ENCODE peak calls at places on chromosome 11, in ten cellular contexts. T is activated CD4-positive, alpha-beta T cell treated with anti-CD3 and anti-CD28 coated beads, Interleukin-2, amount 50 U/mL, for 4 hours; K is HTR-8/SVneo; E is endothelial cell; L is Daoy; V is cardiac fibroblast; A is ecto neural progenitor cell; Z is caudate nucleus; O is thoracic aorta; S is prostate gland. F is an unnamed sample.

GRCh38 chr11:118437736-118438125 is 1.4 kb downstream of the KMT2A start:
- DNase-seq in T (no peak), K (no peak), E (peak; percentile 47), L (peak; percentile 23), V (no peak), A (peak; percentile 66), Z (peak; percentile 73), O (no peak), S (peak; percentile 15), F (no peak)

GRCh38 chr11:58301576-58301975 is 33.5 kb upstream of the OR10W1 start:
- DNase-seq in T (no peak), K (no peak), E (no peak), L (no peak), V (no peak), A (no peak), Z (no peak), O (no peak), S (no peak), F (no peak)

GRCh38 chr11:38384568-38384967 is 1786.5 kb upstream of the RAG2 start:
- DNase-seq in T (no peak), K (peak; percentile 3), E (no peak), L (no peak), V (no peak), A (no peak), Z (no peak), O (no peak), S (no peak), F (no peak)

GRCh38 chr11:65489706-65490310 is 9.0 kb upstream of the MALAT1 start:
- DNase-seq in T (no peak), K (no peak), E (no peak), L (no peak), V (peak; percentile 71), A (peak; percentile 70), Z (no peak), O (no peak), S (no peak), F (no peak)

GRCh38 chr11:29184939-29185890 is 831.6 kb downstream of the KCNA4 start:
- DNase-seq in T (no peak), K (peak; percentile 43), E (no peak), L (peak; percentile 87), V (peak; percentile 95), A (no peak), Z (no peak), O (no peak), S (no peak), F (no peak)

GRCh38 chr11:134613646-134614045 is 201.6 kb upstream of the B3GAT1 start:
- DNase-seq in T (no peak), K (no peak), E (no peak), L (no peak), V (no peak), A (peak; percentile 37), Z (no peak), O (no peak), S (no peak), F (no peak)

GRCh38 chr11:108324587-108324986 is 101.7 kb downstream of the ATM start:
- DNase-seq in T (no peak), K (peak; percentile 9), E (no peak), L (peak; percentile 5), V (peak; percentile 26), A (no peak), Z (no peak), O (no peak), S (no peak), F (no peak)

GRCh38 chr11:926341-926916 is 759 bp downstream of the AP2A2 start:
- DNase-seq in T (no peak), K (peak; percentile 77), E (peak; percentile 45), L (peak; percentile 51), V (peak; percentile 69), A (no peak), Z (no peak), O (no peak), S (peak; percentile 33), F (peak; percentile 28)

GRCh38 chr11:29343465-29344333 is 673.1 kb downstream of the KCNA4 start:
- DNase-seq in T (no peak), K (peak; percentile 27), E (peak; percentile 78), L (peak; percentile 62), V (peak; percentile 64), A (peak; percentile 78), Z (no peak), O (no peak), S (peak; percentile 4), F (peak; percentile 61)

GRCh38 chr11:64138413-64138812 is 27.5 kb downstream of the MACROD1 start:
- DNase-seq in T (no peak), K (no peak), E (no peak), L (no peak), V (no peak), A (no peak), Z (no peak), O (no peak), S (no peak), F (no peak)

GRCh38 chr11:43825217-43825816 is 55.3 kb upstream of the ALKBH3 start:
- DNase-seq in T (no peak), K (peak; percentile 25), E (peak; percentile 36), L (peak; percentile 14), V (peak; percentile 51), A (no peak), Z (no peak), O (no peak), S (peak; percentile 15), F (no peak)

GRCh38 chr11:62264004-62264403 is 6.0 kb upstream of the SCGB2A2 start:
- DNase-seq in T (no peak), K (no peak), E (no peak), L (no peak), V (no peak), A (no peak), Z (no peak), O (no peak), S (no peak), F (no peak)

GRCh38 chr11:122714484-122714883 is 59.0 kb downstream of the UBASH3B start:
- DNase-seq in T (no peak), K (no peak), E (no peak), L (no peak), V (no peak), A (no peak), Z (no peak), O (no peak), S (no peak), F (no peak)